ENCODE peak calls at places on chromosomes 13 and 19, in six cellular contexts. X, M, P, T, Q and N are unnamed samples.

GRCh38 chr13:77136902-77137420 is 110.0 kb upstream of the FBXL3 start:
- DNase-seq in X (no peak), Q (no peak), M (peak), T (peak), P (peak), N (no peak)

GRCh38 chr13:28147489-28147888 is 9.1 kb downstream of the PAN3 start:
- DNase-seq in X (no peak), P (peak), Q (no peak), T (peak), M (no peak), N (no peak)

GRCh38 chr19:50513746-50514345 is at the start of gene ASPDH:
- DNase-seq in P (no peak), X (no peak), T (no peak), Q (no peak), M (no peak), N (no peak)

GRCh38 chr13:49690990-49691886 is at the start of gene EBPL:
- DNase-seq in Q (peak), X (peak), P (peak), M (no peak), T (peak), N (peak)

GRCh38 chr13:61417171-61417570 is 1.5 kb upstream of the PCDH20 start:
- DNase-seq in X (no peak), Q (no peak), P (no peak), M (no peak), T (no peak), N (no peak)

GRCh38 chr19:54248016-54248601 is 5.5 kb upstream of the LILRA6 start:
- DNase-seq in P (no peak), T (peak), M (no peak), Q (peak), X (no peak), N (no peak)

GRCh38 chr19:426725-427445 is 17.9 kb upstream of the C2CD4C start:
- DNase-seq in M (no peak), P (no peak), T (no peak), X (no peak), Q (no peak), N (no peak)

GRCh38 chr13:61880576-61881283 is 465.1 kb upstream of the PCDH20 start:
- DNase-seq in T (peak), X (no peak), Q (no peak), M (no peak), P (peak), N (no peak)

GRCh38 chr13:49539313-49539712 is 43.6 kb downstream of the PHF11 start:
- DNase-seq in T (peak), P (no peak), Q (no peak), M (no peak), X (no peak), N (no peak)

GRCh38 chr19:41706741-41707501 is 1.5 kb upstream of the CEACAM5 start:
- DNase-seq in P (peak), T (peak), X (peak), M (no peak), Q (peak), N (peak)

GRCh38 chr19:50932690-50933083 is 20.2 kb downstream of the KLK5 start:
- DNase-seq in P (peak), M (no peak), T (no peak), Q (no peak), X (no peak), N (no peak)

GRCh38 chr13:74927823-74928222 is 554.1 kb downstream of the TBC1D4 start:
- DNase-seq in T (no peak), M (no peak), Q (no peak), X (no peak), P (no peak), N (no peak)

GRCh38 chr13:107937841-107938240 is 277.5 kb downstream of the LIG4 start:
- DNase-seq in P (no peak), M (no peak), X (no peak), Q (no peak), T (no peak), N (no peak)

GRCh38 chr19:1978346-1978894 is 37.1 kb downstream of the BTBD2 start:
- DNase-seq in X (no peak), T (no peak), Q (no peak), P (no peak), M (no peak), N (no peak)

GRCh38 chr19:49141352-49141751 is 13.8 kb downstream of the HRC start:
- DNase-seq in Q (no peak), P (no peak), T (no peak), X (no peak), M (no peak), N (no peak)

GRCh38 chr13:74687452-74688180 is 553.4 kb upstream of the KLF12 start:
- DNase-seq in X (no peak), M (no peak), P (no peak), T (no peak), Q (no peak), N (no peak)

GRCh38 chr19:41844601-41845000 is at the start of gene LYPD4:
- DNase-seq in P (no peak), Q (no peak), X (no peak), T (no peak), M (no peak), N (no peak)

GRCh38 chr19:3061214-3062161 is 807 bp downstream of the TLE5 start:
- DNase-seq in M (no peak), T (peak), Q (peak), P (no peak), X (peak), N (no peak)

GRCh38 chr13:30895773-30896172 is 10.3 kb upstream of the MEDAG start:
- DNase-seq in T (peak), X (peak), M (peak), P (peak), Q (no peak), N (peak)

GRCh38 chr19:52453324-52454094 is at the start of gene ZNF578:
- DNase-seq in Q (peak), P (peak), T (peak), M (peak), X (peak), N (peak)

GRCh38 chr13:40895207-40895606 is 105.8 kb downstream of the SLC25A15 start:
- DNase-seq in Q (no peak), M (no peak), X (no peak), T (no peak), P (no peak), N (no peak)

GRCh38 chr13:74576504-74576903 is 442.3 kb upstream of the KLF12 start:
- DNase-seq in Q (no peak), X (no peak), T (no peak), P (no peak), M (no peak), N (no peak)

GRCh38 chr13:73039201-73040108 is 19.4 kb upstream of the KLF5 start:
- DNase-seq in M (no peak), P (no peak), Q (no peak), T (no peak), X (no peak), N (no peak)

GRCh38 chr19:45577111-45577905 is 7.3 kb downstream of the OPA3 start:
- DNase-seq in P (peak), Q (no peak), X (peak), M (peak), T (peak), N (peak)

GRCh38 chr19:18345296-18345695 is 4.9 kb downstream of the PGPEP1 start:
- DNase-seq in X (no peak), M (no peak), P (no peak), Q (no peak), T (no peak), N (no peak)

GRCh38 chr19:48553676-48554384 is 1.9 kb downstream of the SULT2B1 start:
- DNase-seq in X (peak), M (peak), T (peak), Q (no peak), P (peak), N (no peak)

GRCh38 chr19:8254286-8255001 is 45.3 kb downstream of the CERS4 start:
- DNase-seq in X (no peak), T (no peak), M (no peak), P (no peak), Q (no peak), N (no peak)

GRCh38 chr19:40305403-40305802 is 20.3 kb upstream of the AKT2 start:
- DNase-seq in M (peak), X (peak), Q (peak), P (peak), T (peak), N (peak)

GRCh38 chr19:51339687-51340656 is 2.0 kb downstream of the VSIG10L start:
- DNase-seq in X (peak), T (peak), Q (peak), M (peak), P (peak), N (peak)

GRCh38 chr19:58558066-58558622 is at the start of gene UBE2M:
- DNase-seq in X (peak), T (peak), Q (no peak), P (no peak), M (no peak), N (no peak)